ENCODE peak calls at places on chromosome 7, in five cellular contexts. One of them, this sample, is unnamed.

GRCh38 chr7:7765422-7765821 is 47.0 kb upstream of the RPA3 start:
- DNase-seq in CD8-positive, alpha-beta memory T cell: no peak
- DNase-seq in NCI-H1694 treated with DMSO at 0.1 percent for 48 hours: no peak
- DNase-seq in iris pigment epithelial cell: no peak
- DNase-seq in OCI-LY7: no peak
- DNase-seq in this sample: no peak

GRCh38 chr7:44676776-44677175 is 70.3 kb downstream of the OGDH start:
- DNase-seq in CD8-positive, alpha-beta memory T cell: no peak
- DNase-seq in NCI-H1694 treated with DMSO at 0.1 percent for 48 hours: no peak
- DNase-seq in iris pigment epithelial cell: no peak
- DNase-seq in OCI-LY7: no peak
- DNase-seq in this sample: no peak

GRCh38 chr7:64654796-64655548 is 11.0 kb upstream of the ZNF107 start:
- DNase-seq in CD8-positive, alpha-beta memory T cell: no peak
- DNase-seq in NCI-H1694 treated with DMSO at 0.1 percent for 48 hours: no peak
- DNase-seq in iris pigment epithelial cell: no peak
- DNase-seq in OCI-LY7: no peak
- DNase-seq in this sample: no peak

GRCh38 chr7:57403601-57404342 is 46.2 kb upstream of the ZNF716 start:
- DNase-seq in CD8-positive, alpha-beta memory T cell: no peak
- DNase-seq in NCI-H1694 treated with DMSO at 0.1 percent for 48 hours: no peak
- DNase-seq in iris pigment epithelial cell: no peak
- DNase-seq in OCI-LY7: no peak
- DNase-seq in this sample: no peak

GRCh38 chr7:22008683-22009082 is 63.0 kb upstream of the CDCA7L start:
- DNase-seq in CD8-positive, alpha-beta memory T cell: no peak
- DNase-seq in NCI-H1694 treated with DMSO at 0.1 percent for 48 hours: no peak
- DNase-seq in iris pigment epithelial cell: no peak
- DNase-seq in OCI-LY7: no peak
- DNase-seq in this sample: no peak

GRCh38 chr7:43077732-43078391 is 34.6 kb upstream of the HECW1 start:
- DNase-seq in CD8-positive, alpha-beta memory T cell: no peak
- DNase-seq in NCI-H1694 treated with DMSO at 0.1 percent for 48 hours: no peak
- DNase-seq in iris pigment epithelial cell: peak
- DNase-seq in OCI-LY7: no peak
- DNase-seq in this sample: peak

GRCh38 chr7:23373151-23374004 is 74.2 kb downstream of the MALSU1 start:
- DNase-seq in CD8-positive, alpha-beta memory T cell: peak
- DNase-seq in NCI-H1694 treated with DMSO at 0.1 percent for 48 hours: no peak
- DNase-seq in iris pigment epithelial cell: no peak
- DNase-seq in OCI-LY7: peak
- DNase-seq in this sample: no peak

GRCh38 chr7:46811529-46811928 is 770.4 kb downstream of the TNS3 start:
- DNase-seq in CD8-positive, alpha-beta memory T cell: no peak
- DNase-seq in NCI-H1694 treated with DMSO at 0.1 percent for 48 hours: no peak
- DNase-seq in iris pigment epithelial cell: peak
- DNase-seq in OCI-LY7: no peak
- DNase-seq in this sample: peak

GRCh38 chr7:134421998-134422397 is 36.9 kb downstream of the AKR1B1 start:
- DNase-seq in CD8-positive, alpha-beta memory T cell: no peak
- DNase-seq in NCI-H1694 treated with DMSO at 0.1 percent for 48 hours: no peak
- DNase-seq in iris pigment epithelial cell: no peak
- DNase-seq in OCI-LY7: no peak
- DNase-seq in this sample: peak

GRCh38 chr7:33719059-33719581 is 186.2 kb upstream of the BMPER start:
- DNase-seq in CD8-positive, alpha-beta memory T cell: no peak
- DNase-seq in NCI-H1694 treated with DMSO at 0.1 percent for 48 hours: no peak
- DNase-seq in iris pigment epithelial cell: no peak
- DNase-seq in OCI-LY7: no peak
- DNase-seq in this sample: no peak

GRCh38 chr7:99617187-99617781 is 538 bp downstream of the ZSCAN25 start:
- DNase-seq in CD8-positive, alpha-beta memory T cell: no peak
- DNase-seq in NCI-H1694 treated with DMSO at 0.1 percent for 48 hours: no peak
- DNase-seq in iris pigment epithelial cell: no peak
- DNase-seq in OCI-LY7: no peak
- DNase-seq in this sample: no peak

GRCh38 chr7:76301000-76301399 is 1.5 kb upstream of the HSPB1 start:
- DNase-seq in CD8-positive, alpha-beta memory T cell: no peak
- DNase-seq in NCI-H1694 treated with DMSO at 0.1 percent for 48 hours: no peak
- DNase-seq in iris pigment epithelial cell: no peak
- DNase-seq in OCI-LY7: no peak
- DNase-seq in this sample: no peak

GRCh38 chr7:69457912-69458491 is 140.3 kb upstream of the AUTS2 start:
- DNase-seq in CD8-positive, alpha-beta memory T cell: no peak
- DNase-seq in NCI-H1694 treated with DMSO at 0.1 percent for 48 hours: no peak
- DNase-seq in iris pigment epithelial cell: peak
- DNase-seq in OCI-LY7: no peak
- DNase-seq in this sample: peak

GRCh38 chr7:44383566-44383965 is 58.2 kb upstream of the CAMK2B start:
- DNase-seq in CD8-positive, alpha-beta memory T cell: no peak
- DNase-seq in NCI-H1694 treated with DMSO at 0.1 percent for 48 hours: no peak
- DNase-seq in iris pigment epithelial cell: peak
- DNase-seq in OCI-LY7: no peak
- DNase-seq in this sample: peak

GRCh38 chr7:8365499-8366110 is 67.8 kb upstream of the NXPH1 start:
- DNase-seq in CD8-positive, alpha-beta memory T cell: no peak
- DNase-seq in NCI-H1694 treated with DMSO at 0.1 percent for 48 hours: peak
- DNase-seq in iris pigment epithelial cell: peak
- DNase-seq in OCI-LY7: peak
- DNase-seq in this sample: no peak

GRCh38 chr7:36100293-36100692 is 52.8 kb upstream of the EEPD1 start:
- DNase-seq in CD8-positive, alpha-beta memory T cell: no peak
- DNase-seq in NCI-H1694 treated with DMSO at 0.1 percent for 48 hours: no peak
- DNase-seq in iris pigment epithelial cell: peak
- DNase-seq in OCI-LY7: no peak
- DNase-seq in this sample: no peak

GRCh38 chr7:16479587-16479986 is 14.0 kb upstream of the SOSTDC1 start:
- DNase-seq in CD8-positive, alpha-beta memory T cell: no peak
- DNase-seq in NCI-H1694 treated with DMSO at 0.1 percent for 48 hours: no peak
- DNase-seq in iris pigment epithelial cell: peak
- DNase-seq in OCI-LY7: no peak
- DNase-seq in this sample: no peak

GRCh38 chr7:75979361-75980125 is 14.9 kb downstream of the TMEM120A start:
- DNase-seq in CD8-positive, alpha-beta memory T cell: no peak
- DNase-seq in NCI-H1694 treated with DMSO at 0.1 percent for 48 hours: no peak
- DNase-seq in iris pigment epithelial cell: no peak
- DNase-seq in OCI-LY7: no peak
- DNase-seq in this sample: no peak

GRCh38 chr7:94452257-94452656 is 57.4 kb upstream of the CASD1 start:
- DNase-seq in CD8-positive, alpha-beta memory T cell: no peak
- DNase-seq in NCI-H1694 treated with DMSO at 0.1 percent for 48 hours: no peak
- DNase-seq in iris pigment epithelial cell: no peak
- DNase-seq in OCI-LY7: no peak
- DNase-seq in this sample: no peak

GRCh38 chr7:69162931-69163330 is 435.3 kb upstream of the AUTS2 start:
- DNase-seq in CD8-positive, alpha-beta memory T cell: no peak
- DNase-seq in NCI-H1694 treated with DMSO at 0.1 percent for 48 hours: no peak
- DNase-seq in iris pigment epithelial cell: no peak
- DNase-seq in OCI-LY7: no peak
- DNase-seq in this sample: peak

GRCh38 chr7:28754027-28754426 is 204.1 kb downstream of the TRIL start:
- DNase-seq in CD8-positive, alpha-beta memory T cell: no peak
- DNase-seq in NCI-H1694 treated with DMSO at 0.1 percent for 48 hours: no peak
- DNase-seq in iris pigment epithelial cell: peak
- DNase-seq in OCI-LY7: no peak
- DNase-seq in this sample: peak

GRCh38 chr7:137634356-137634755 is 212.4 kb downstream of the DGKI start:
- DNase-seq in CD8-positive, alpha-beta memory T cell: no peak
- DNase-seq in NCI-H1694 treated with DMSO at 0.1 percent for 48 hours: no peak
- DNase-seq in iris pigment epithelial cell: no peak
- DNase-seq in OCI-LY7: no peak
- DNase-seq in this sample: no peak

GRCh38 chr7:75571209-75571608 is 79.1 kb downstream of the SPDYE5 start:
- DNase-seq in CD8-positive, alpha-beta memory T cell: no peak
- DNase-seq in NCI-H1694 treated with DMSO at 0.1 percent for 48 hours: no peak
- DNase-seq in iris pigment epithelial cell: no peak
- DNase-seq in OCI-LY7: no peak
- DNase-seq in this sample: no peak

GRCh38 chr7:134565643-134566136 is 16.8 kb downstream of the AKR1B15 start:
- DNase-seq in CD8-positive, alpha-beta memory T cell: no peak
- DNase-seq in NCI-H1694 treated with DMSO at 0.1 percent for 48 hours: no peak
- DNase-seq in iris pigment epithelial cell: peak
- DNase-seq in OCI-LY7: no peak
- DNase-seq in this sample: no peak

GRCh38 chr7:74405899-74406512 is 47.7 kb upstream of the GTF2IRD1 start:
- DNase-seq in CD8-positive, alpha-beta memory T cell: no peak
- DNase-seq in NCI-H1694 treated with DMSO at 0.1 percent for 48 hours: no peak
- DNase-seq in iris pigment epithelial cell: no peak
- DNase-seq in OCI-LY7: no peak
- DNase-seq in this sample: no peak

GRCh38 chr7:26863504-26864308 is 684 bp downstream of the SKAP2 start:
- DNase-seq in CD8-positive, alpha-beta memory T cell: peak
- DNase-seq in NCI-H1694 treated with DMSO at 0.1 percent for 48 hours: peak
- DNase-seq in iris pigment epithelial cell: peak
- DNase-seq in OCI-LY7: peak
- DNase-seq in this sample: peak

GRCh38 chr7:151789380-151789947 is 87.5 kb downstream of the PRKAG2 start:
- DNase-seq in CD8-positive, alpha-beta memory T cell: no peak
- DNase-seq in NCI-H1694 treated with DMSO at 0.1 percent for 48 hours: no peak
- DNase-seq in iris pigment epithelial cell: no peak
- DNase-seq in OCI-LY7: no peak
- DNase-seq in this sample: no peak

GRCh38 chr7:50594734-50595537 is 29.7 kb upstream of the DDC start:
- DNase-seq in CD8-positive, alpha-beta memory T cell: no peak
- DNase-seq in NCI-H1694 treated with DMSO at 0.1 percent for 48 hours: no peak
- DNase-seq in iris pigment epithelial cell: no peak
- DNase-seq in OCI-LY7: no peak
- DNase-seq in this sample: no peak

GRCh38 chr7:132677941-132678340 is 101.7 kb upstream of the PLXNA4 start:
- DNase-seq in CD8-positive, alpha-beta memory T cell: no peak
- DNase-seq in NCI-H1694 treated with DMSO at 0.1 percent for 48 hours: no peak
- DNase-seq in iris pigment epithelial cell: no peak
- DNase-seq in OCI-LY7: no peak
- DNase-seq in this sample: no peak

GRCh38 chr7:36784991-36785940 is 61.0 kb upstream of the AOAH start:
- DNase-seq in CD8-positive, alpha-beta memory T cell: peak
- DNase-seq in NCI-H1694 treated with DMSO at 0.1 percent for 48 hours: no peak
- DNase-seq in iris pigment epithelial cell: no peak
- DNase-seq in OCI-LY7: no peak
- DNase-seq in this sample: no peak

GRCh38 chr7:157405501-157405900 is 68.7 kb downstream of the DNAJB6 start:
- DNase-seq in CD8-positive, alpha-beta memory T cell: no peak
- DNase-seq in NCI-H1694 treated with DMSO at 0.1 percent for 48 hours: no peak
- DNase-seq in iris pigment epithelial cell: no peak
- DNase-seq in OCI-LY7: no peak
- DNase-seq in this sample: no peak

GRCh38 chr7:149869867-149870266 is 3.9 kb upstream of the ATP6V0E2 start:
- DNase-seq in CD8-positive, alpha-beta memory T cell: peak
- DNase-seq in NCI-H1694 treated with DMSO at 0.1 percent for 48 hours: no peak
- DNase-seq in iris pigment epithelial cell: no peak
- DNase-seq in OCI-LY7: no peak
- DNase-seq in this sample: no peak

GRCh38 chr7:74029991-74030415 is 2.0 kb downstream of the ELN start:
- DNase-seq in CD8-positive, alpha-beta memory T cell: no peak
- DNase-seq in NCI-H1694 treated with DMSO at 0.1 percent for 48 hours: no peak
- DNase-seq in iris pigment epithelial cell: no peak
- DNase-seq in OCI-LY7: no peak
- DNase-seq in this sample: no peak

GRCh38 chr7:2894118-2894940 is 50.2 kb upstream of the GNA12 start:
- DNase-seq in CD8-positive, alpha-beta memory T cell: peak
- DNase-seq in NCI-H1694 treated with DMSO at 0.1 percent for 48 hours: no peak
- DNase-seq in iris pigment epithelial cell: no peak
- DNase-seq in OCI-LY7: peak
- DNase-seq in this sample: no peak

GRCh38 chr7:20407585-20408466 is 77.1 kb downstream of the ITGB8 start:
- DNase-seq in CD8-positive, alpha-beta memory T cell: no peak
- DNase-seq in NCI-H1694 treated with DMSO at 0.1 percent for 48 hours: no peak
- DNase-seq in iris pigment epithelial cell: peak
- DNase-seq in OCI-LY7: no peak
- DNase-seq in this sample: peak

GRCh38 chr7:134873253-134873652 is 93.8 kb downstream of the CALD1 start:
- DNase-seq in CD8-positive, alpha-beta memory T cell: no peak
- DNase-seq in NCI-H1694 treated with DMSO at 0.1 percent for 48 hours: no peak
- DNase-seq in iris pigment epithelial cell: peak
- DNase-seq in OCI-LY7: no peak
- DNase-seq in this sample: no peak

GRCh38 chr7:116802784-116803183 is 59.6 kb upstream of the CAPZA2 start:
- DNase-seq in CD8-positive, alpha-beta memory T cell: no peak
- DNase-seq in NCI-H1694 treated with DMSO at 0.1 percent for 48 hours: peak
- DNase-seq in iris pigment epithelial cell: peak
- DNase-seq in OCI-LY7: peak
- DNase-seq in this sample: peak